ENCODE peak calls at places on chromosome 17, in five cellular contexts. B is amniotic stem cell; E is activated naive CD8-positive, alpha-beta T cell treated with anti-CD3 and anti-CD28 coated beads for 36 hours; A is mesendoderm; H is mesothelial cell of epicardium. O is an unnamed sample.

GRCh38 chr17:63435681-63436522 is 10.2 kb downstream of the CYB561 start:
- DNase-seq in B (no peak), H (no peak), A (no peak), E (no peak), O (no peak)

GRCh38 chr17:16909472-16909871 is 62.4 kb downstream of the TNFRSF13B start:
- DNase-seq in E (no peak), B (no peak), A (no peak), H (no peak), O (no peak)

GRCh38 chr17:20203761-20204263 is 194.7 kb downstream of the SPECC1 start:
- DNase-seq in H (no peak), E (no peak), A (no peak), B (no peak), O (no peak)

GRCh38 chr17:78596871-78597635 is 19.9 kb upstream of the DNAH17 start:
- DNase-seq in A (no peak), B (no peak), H (no peak), E (no peak), O (no peak)

GRCh38 chr17:35917519-35918213 is 12.9 kb downstream of the RDM1 start:
- DNase-seq in B (no peak), E (no peak), H (no peak), A (no peak), O (no peak)

GRCh38 chr17:78651551-78651950 is 74.4 kb upstream of the DNAH17 start:
- DNase-seq in H (no peak), B (no peak), A (no peak), E (no peak), O (no peak)

GRCh38 chr17:15351487-15351840 is 10.1 kb upstream of the TEKT3 start:
- DNase-seq in E (no peak), H (no peak), B (no peak), A (peak; percentile 71), O (no peak)

GRCh38 chr17:57372156-57372555 is 115.8 kb downstream of the MSI2 start:
- DNase-seq in H (no peak), A (no peak), E (no peak), B (no peak), O (no peak)

GRCh38 chr17:48597775-48598631 is 4.4 kb upstream of the HOXB5 start:
- DNase-seq in H (peak; percentile 75), B (no peak), A (no peak), E (no peak), O (no peak)

GRCh38 chr17:41734139-41734948 is at the start of gene HAP1:
- DNase-seq in B (no peak), E (peak; percentile 28), H (peak; percentile 46), A (peak; percentile 69), O (no peak)

GRCh38 chr17:38508570-38508950 is 80.3 kb downstream of the ARHGAP23 start:
- DNase-seq in A (peak; percentile 58), E (no peak), B (no peak), H (no peak), O (no peak)

GRCh38 chr17:28960256-28961106 is 9.2 kb upstream of the PHF12 start:
- DNase-seq in B (no peak), E (no peak), A (no peak), H (no peak), O (no peak)